ENCODE peak calls at places on chromosomes 7 and 10, in six cellular contexts. One of them, this sample, is unnamed.

GRCh38 chr7:64876792-64877713 is 26.0 kb upstream of the ZNF273 start:
- DNase-seq in OCI-LY7: no peak
- DNase-seq in epithelial cell of esophagus: peak; percentile 36
- DNase-seq in HFF-Myc: no peak
- DNase-seq in neural progenitor cell: peak; percentile 61
- DNase-seq in astrocyte of the spinal cord: no peak
- DNase-seq in this sample: no peak

GRCh38 chr7:88566174-88566729 is 193.2 kb upstream of the ZNF804B start:
- DNase-seq in OCI-LY7: no peak
- DNase-seq in epithelial cell of esophagus: no peak
- DNase-seq in HFF-Myc: no peak
- DNase-seq in neural progenitor cell: no peak
- DNase-seq in astrocyte of the spinal cord: no peak
- DNase-seq in this sample: no peak

GRCh38 chr7:20786779-20787651 is at the start of gene SP8:
- DNase-seq in OCI-LY7: no peak
- DNase-seq in epithelial cell of esophagus: peak; percentile 53
- DNase-seq in HFF-Myc: no peak
- DNase-seq in neural progenitor cell: peak; percentile 95
- DNase-seq in astrocyte of the spinal cord: no peak
- DNase-seq in this sample: no peak

GRCh38 chr7:70318511-70318910 is 720.2 kb downstream of the AUTS2 start:
- DNase-seq in OCI-LY7: no peak
- DNase-seq in epithelial cell of esophagus: no peak
- DNase-seq in HFF-Myc: no peak
- DNase-seq in neural progenitor cell: no peak
- DNase-seq in astrocyte of the spinal cord: no peak
- DNase-seq in this sample: no peak

GRCh38 chr7:40586197-40586596 is 451.4 kb downstream of the SUGCT start:
- DNase-seq in OCI-LY7: no peak
- DNase-seq in epithelial cell of esophagus: peak; percentile 59
- DNase-seq in HFF-Myc: no peak
- DNase-seq in neural progenitor cell: no peak
- DNase-seq in astrocyte of the spinal cord: peak; percentile 77
- DNase-seq in this sample: peak; percentile 49

GRCh38 chr7:92904292-92905131 is 68.1 kb upstream of the CDK6 start:
- DNase-seq in OCI-LY7: no peak
- DNase-seq in epithelial cell of esophagus: peak; percentile 99
- DNase-seq in HFF-Myc: peak; percentile 93
- DNase-seq in neural progenitor cell: no peak
- DNase-seq in astrocyte of the spinal cord: peak; percentile 96
- DNase-seq in this sample: peak; percentile 83

GRCh38 chr10:2508971-2509605 is 558.3 kb upstream of the PFKP start:
- DNase-seq in OCI-LY7: no peak
- DNase-seq in epithelial cell of esophagus: peak; percentile 10
- DNase-seq in HFF-Myc: no peak
- DNase-seq in neural progenitor cell: no peak
- DNase-seq in astrocyte of the spinal cord: peak; percentile 76
- DNase-seq in this sample: peak; percentile 88

GRCh38 chr10:27230022-27230421 is 10.6 kb downstream of the ACBD5 start:
- DNase-seq in OCI-LY7: no peak
- DNase-seq in epithelial cell of esophagus: no peak
- DNase-seq in HFF-Myc: no peak
- DNase-seq in neural progenitor cell: no peak
- DNase-seq in astrocyte of the spinal cord: no peak
- DNase-seq in this sample: no peak

GRCh38 chr7:73977626-73978618 is 50.1 kb upstream of the ELN start:
- DNase-seq in OCI-LY7: no peak
- DNase-seq in epithelial cell of esophagus: no peak
- DNase-seq in HFF-Myc: no peak
- DNase-seq in neural progenitor cell: no peak
- DNase-seq in astrocyte of the spinal cord: no peak
- DNase-seq in this sample: no peak

GRCh38 chr10:17640331-17640816 is 3.6 kb upstream of the STAM start:
- DNase-seq in OCI-LY7: no peak
- DNase-seq in epithelial cell of esophagus: no peak
- DNase-seq in HFF-Myc: no peak
- DNase-seq in neural progenitor cell: no peak
- DNase-seq in astrocyte of the spinal cord: no peak
- DNase-seq in this sample: no peak

GRCh38 chr7:20350996-20351692 is 20.4 kb downstream of the ITGB8 start:
- DNase-seq in OCI-LY7: no peak
- DNase-seq in epithelial cell of esophagus: peak; percentile 32
- DNase-seq in HFF-Myc: no peak
- DNase-seq in neural progenitor cell: no peak
- DNase-seq in astrocyte of the spinal cord: peak; percentile 18
- DNase-seq in this sample: no peak

GRCh38 chr10:133335238-133336122 is 1.2 kb downstream of the CALY start:
- DNase-seq in OCI-LY7: no peak
- DNase-seq in epithelial cell of esophagus: no peak
- DNase-seq in HFF-Myc: peak; percentile 33
- DNase-seq in neural progenitor cell: peak; percentile 84
- DNase-seq in astrocyte of the spinal cord: peak; percentile 55
- DNase-seq in this sample: peak; percentile 41

GRCh38 chr7:22613466-22613865 is 113.5 kb upstream of the STEAP1B start:
- DNase-seq in OCI-LY7: no peak
- DNase-seq in epithelial cell of esophagus: no peak
- DNase-seq in HFF-Myc: no peak
- DNase-seq in neural progenitor cell: no peak
- DNase-seq in astrocyte of the spinal cord: no peak
- DNase-seq in this sample: no peak

GRCh38 chr7:158821173-158822021 is 7.9 kb downstream of the ESYT2 start:
- DNase-seq in OCI-LY7: no peak
- DNase-seq in epithelial cell of esophagus: peak; percentile 81
- DNase-seq in HFF-Myc: peak; percentile 72
- DNase-seq in neural progenitor cell: no peak
- DNase-seq in astrocyte of the spinal cord: peak; percentile 88
- DNase-seq in this sample: no peak

GRCh38 chr7:88429382-88429781 is 122.7 kb upstream of the STEAP4 start:
- DNase-seq in OCI-LY7: no peak
- DNase-seq in epithelial cell of esophagus: peak; percentile 21
- DNase-seq in HFF-Myc: no peak
- DNase-seq in neural progenitor cell: no peak
- DNase-seq in astrocyte of the spinal cord: no peak
- DNase-seq in this sample: no peak

GRCh38 chr10:102657984-102658724 is 13.9 kb downstream of the TRIM8 start:
- DNase-seq in OCI-LY7: no peak
- DNase-seq in epithelial cell of esophagus: peak; percentile 33
- DNase-seq in HFF-Myc: no peak
- DNase-seq in neural progenitor cell: no peak
- DNase-seq in astrocyte of the spinal cord: no peak
- DNase-seq in this sample: no peak

GRCh38 chr10:74928742-74929191 is 102.4 kb downstream of the KAT6B start:
- DNase-seq in OCI-LY7: no peak
- DNase-seq in epithelial cell of esophagus: no peak
- DNase-seq in HFF-Myc: no peak
- DNase-seq in neural progenitor cell: no peak
- DNase-seq in astrocyte of the spinal cord: peak; percentile 32
- DNase-seq in this sample: no peak

GRCh38 chr7:132084776-132085388 is 491.4 kb downstream of the PLXNA4 start:
- DNase-seq in OCI-LY7: no peak
- DNase-seq in epithelial cell of esophagus: no peak
- DNase-seq in HFF-Myc: no peak
- DNase-seq in neural progenitor cell: no peak
- DNase-seq in astrocyte of the spinal cord: no peak
- DNase-seq in this sample: no peak

GRCh38 chr7:34322841-34323240 is 335.2 kb upstream of the NPSR1 start:
- DNase-seq in OCI-LY7: no peak
- DNase-seq in epithelial cell of esophagus: peak; percentile 76
- DNase-seq in HFF-Myc: no peak
- DNase-seq in neural progenitor cell: no peak
- DNase-seq in astrocyte of the spinal cord: no peak
- DNase-seq in this sample: no peak

GRCh38 chr10:108787932-108788331 is 1135.4 kb downstream of the XPNPEP1 start:
- DNase-seq in OCI-LY7: no peak
- DNase-seq in epithelial cell of esophagus: peak; percentile 32
- DNase-seq in HFF-Myc: no peak
- DNase-seq in neural progenitor cell: no peak
- DNase-seq in astrocyte of the spinal cord: peak; percentile 50
- DNase-seq in this sample: no peak

GRCh38 chr10:5518143-5518542 is 6.6 kb upstream of the CALML3 start:
- DNase-seq in OCI-LY7: no peak
- DNase-seq in epithelial cell of esophagus: no peak
- DNase-seq in HFF-Myc: no peak
- DNase-seq in neural progenitor cell: no peak
- DNase-seq in astrocyte of the spinal cord: no peak
- DNase-seq in this sample: no peak

GRCh38 chr7:108167460-108167859 is 37.3 kb upstream of the LAMB4 start:
- DNase-seq in OCI-LY7: no peak
- DNase-seq in epithelial cell of esophagus: no peak
- DNase-seq in HFF-Myc: no peak
- DNase-seq in neural progenitor cell: no peak
- DNase-seq in astrocyte of the spinal cord: no peak
- DNase-seq in this sample: peak; percentile 20

GRCh38 chr10:48606530-48607355 is 1.9 kb upstream of the ARHGAP22 start:
- DNase-seq in OCI-LY7: no peak
- DNase-seq in epithelial cell of esophagus: peak; percentile 95
- DNase-seq in HFF-Myc: peak; percentile 79
- DNase-seq in neural progenitor cell: no peak
- DNase-seq in astrocyte of the spinal cord: peak; percentile 92
- DNase-seq in this sample: peak; percentile 53

GRCh38 chr10:103598654-103599115 is 105.2 kb downstream of the NEURL1 start:
- DNase-seq in OCI-LY7: peak; percentile 55
- DNase-seq in epithelial cell of esophagus: peak; percentile 63
- DNase-seq in HFF-Myc: peak; percentile 75
- DNase-seq in neural progenitor cell: peak; percentile 78
- DNase-seq in astrocyte of the spinal cord: peak; percentile 58
- DNase-seq in this sample: peak; percentile 53

GRCh38 chr10:76024460-76025123 is 593.2 kb downstream of the LRMDA start:
- DNase-seq in OCI-LY7: no peak
- DNase-seq in epithelial cell of esophagus: no peak
- DNase-seq in HFF-Myc: no peak
- DNase-seq in neural progenitor cell: no peak
- DNase-seq in astrocyte of the spinal cord: peak; percentile 81
- DNase-seq in this sample: no peak

DNA sequence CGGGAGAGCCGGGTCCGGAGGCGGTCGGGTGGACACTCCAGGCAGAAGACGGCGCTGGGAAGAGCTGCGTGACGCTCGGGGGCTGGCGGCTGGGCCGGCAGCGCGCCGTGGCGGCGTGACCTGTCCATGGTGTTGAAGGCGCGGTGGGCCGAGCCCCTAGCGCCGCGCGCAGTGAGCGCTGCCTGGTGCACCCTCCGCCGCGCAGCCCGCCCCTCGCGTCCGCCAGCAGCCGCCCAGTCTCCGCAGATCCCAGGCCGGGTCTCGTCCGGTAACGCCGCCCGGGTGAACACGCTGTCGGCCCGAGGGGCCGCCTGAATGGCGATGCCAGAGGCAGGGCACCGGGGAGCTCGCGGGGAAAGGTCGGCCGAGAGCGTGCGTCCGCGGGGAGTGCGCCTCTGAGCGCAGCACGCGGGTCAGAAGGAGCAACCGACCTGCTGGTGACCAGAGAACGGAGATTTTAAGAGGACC is 657 bp upstream of the TMEM178B start:
- DNase-seq in OCI-LY7: no peak
- DNase-seq in epithelial cell of esophagus: peak; percentile 50
- DNase-seq in HFF-Myc: no peak
- DNase-seq in neural progenitor cell: peak; percentile 92
- DNase-seq in astrocyte of the spinal cord: peak; percentile 54
- DNase-seq in this sample: no peak
- H3K4me3 ChIP-seq in OCI-LY7: no peak overlapping the region
- H3K4me3 ChIP-seq in epithelial cell of esophagus: peak overlapping the region; percentile 40
- H3K4me3 ChIP-seq in HFF-Myc: peak overlapping the region; percentile 19
- H3K4me3 ChIP-seq in neural progenitor cell: peak overlapping the region; percentile 81
- H3K4me3 ChIP-seq in astrocyte of the spinal cord: peak overlapping the region; percentile 27
- H3K4me3 ChIP-seq in this sample: peak overlapping the region; percentile 42

GRCh38 chr7:142908290-142908689 is 22.7 kb upstream of the TRPV6 start:
- DNase-seq in OCI-LY7: no peak
- DNase-seq in epithelial cell of esophagus: no peak
- DNase-seq in HFF-Myc: no peak
- DNase-seq in neural progenitor cell: no peak
- DNase-seq in astrocyte of the spinal cord: no peak
- DNase-seq in this sample: no peak

GRCh38 chr7:142905759-142906158 is 20.2 kb upstream of the TRPV6 start:
- DNase-seq in OCI-LY7: no peak
- DNase-seq in epithelial cell of esophagus: no peak
- DNase-seq in HFF-Myc: no peak
- DNase-seq in neural progenitor cell: no peak
- DNase-seq in astrocyte of the spinal cord: no peak
- DNase-seq in this sample: no peak

GRCh38 chr7:142906643-142907042 is 21.1 kb upstream of the TRPV6 start:
- DNase-seq in OCI-LY7: no peak
- DNase-seq in epithelial cell of esophagus: no peak
- DNase-seq in HFF-Myc: no peak
- DNase-seq in neural progenitor cell: no peak
- DNase-seq in astrocyte of the spinal cord: no peak
- DNase-seq in this sample: no peak

GRCh38 chr7:142909921-142910521 is 23.5 kb downstream of the TRPV5 start:
- DNase-seq in OCI-LY7: no peak
- DNase-seq in epithelial cell of esophagus: peak; percentile 2
- DNase-seq in HFF-Myc: no peak
- DNase-seq in neural progenitor cell: no peak
- DNase-seq in astrocyte of the spinal cord: no peak
- DNase-seq in this sample: no peak

GRCh38 chr7:142908921-142909870 is 23.7 kb upstream of the TRPV6 start:
- DNase-seq in OCI-LY7: peak; percentile 23
- DNase-seq in epithelial cell of esophagus: no peak
- DNase-seq in HFF-Myc: no peak
- DNase-seq in neural progenitor cell: peak; percentile 26
- DNase-seq in astrocyte of the spinal cord: no peak
- DNase-seq in this sample: no peak
- TF ChIP-seq CTCF in OCI-LY7: peak; percentile 73
- TF ChIP-seq CTCF in epithelial cell of esophagus: peak; percentile 9
- TF ChIP-seq CTCF in HFF-Myc: peak; percentile 14
- TF ChIP-seq CTCF in neural progenitor cell: peak; percentile 51
- TF ChIP-seq CTCF in astrocyte of the spinal cord: no peak
- TF ChIP-seq CTCF in this sample: no peak

GRCh38 chr7:1156782-1157535 is 3.0 kb downstream of the ZFAND2A start:
- DNase-seq in OCI-LY7: no peak
- DNase-seq in epithelial cell of esophagus: peak; percentile 54
- DNase-seq in HFF-Myc: no peak
- DNase-seq in neural progenitor cell: no peak
- DNase-seq in astrocyte of the spinal cord: peak; percentile 59
- DNase-seq in this sample: peak; percentile 12
- H3K4me3 ChIP-seq in OCI-LY7: no peak overlapping the region
- H3K4me3 ChIP-seq in epithelial cell of esophagus: no peak overlapping the region
- H3K4me3 ChIP-seq in HFF-Myc: no peak overlapping the region
- H3K4me3 ChIP-seq in neural progenitor cell: no peak overlapping the region
- H3K4me3 ChIP-seq in astrocyte of the spinal cord: no peak overlapping the region
- H3K4me3 ChIP-seq in this sample: no peak overlapping the region

GRCh38 chr7:3548815-3549214 is 247.8 kb downstream of the SDK1 start:
- DNase-seq in OCI-LY7: no peak
- DNase-seq in epithelial cell of esophagus: no peak
- DNase-seq in HFF-Myc: no peak
- DNase-seq in neural progenitor cell: no peak
- DNase-seq in astrocyte of the spinal cord: no peak
- DNase-seq in this sample: no peak

GRCh38 chr7:3549598-3549997 is 248.5 kb downstream of the SDK1 start:
- DNase-seq in OCI-LY7: no peak
- DNase-seq in epithelial cell of esophagus: no peak
- DNase-seq in HFF-Myc: no peak
- DNase-seq in neural progenitor cell: no peak
- DNase-seq in astrocyte of the spinal cord: no peak
- DNase-seq in this sample: no peak

DNA sequence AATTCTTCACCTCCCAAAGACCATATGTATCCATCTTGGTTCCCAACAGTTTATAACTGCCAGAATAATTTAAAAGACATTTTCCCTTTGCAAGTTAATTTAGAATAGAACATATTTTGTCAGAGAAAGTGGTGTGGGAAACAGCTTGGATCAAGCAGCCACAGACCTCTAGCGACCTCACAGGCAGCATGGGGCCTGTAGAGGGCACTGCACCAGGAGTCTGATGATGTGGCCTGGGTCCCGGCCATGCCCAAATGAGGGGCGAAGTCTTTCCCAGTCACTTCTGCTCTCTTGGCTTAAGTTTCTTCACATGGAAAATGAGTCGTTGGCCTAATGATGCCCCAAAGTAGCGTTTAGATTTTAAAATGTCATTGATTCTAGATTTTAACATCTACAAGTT is 243.2 kb downstream of the SDK1 start:
- DNase-seq in OCI-LY7: no peak
- DNase-seq in epithelial cell of esophagus: no peak
- DNase-seq in HFF-Myc: no peak
- DNase-seq in neural progenitor cell: peak; percentile 44
- DNase-seq in astrocyte of the spinal cord: no peak
- DNase-seq in this sample: no peak
- TF ChIP-seq CTCF in OCI-LY7: peak; percentile 60
- TF ChIP-seq CTCF in epithelial cell of esophagus: no peak
- TF ChIP-seq CTCF in HFF-Myc: no peak
- TF ChIP-seq CTCF in neural progenitor cell: peak; percentile 63
- TF ChIP-seq CTCF in astrocyte of the spinal cord: no peak
- TF ChIP-seq CTCF in this sample: no peak